ENCODE peak calls at places on chromosome 12, in six cellular contexts. K, T, Q, P, D and F are unnamed samples.

GRCh38 chr12:169528-170360 is 44.2 kb downstream of the SLC6A12 start:
- DNase-seq in D (no peak), K (no peak), P (no peak), T (no peak), Q (no peak), F (no peak)

GRCh38 chr12:116996058-116996457 is 85.3 kb downstream of the FBXW8 start:
- DNase-seq in T (no peak), Q (no peak), K (no peak), P (no peak), D (no peak), F (no peak)

GRCh38 chr12:31590730-31591307 is at the start of gene DENND5B:
- DNase-seq in Q (peak), D (peak), T (peak), P (no peak), K (no peak), F (peak)

GRCh38 chr12:103698752-103699540 is 111.9 kb downstream of the STAB2 start:
- DNase-seq in D (no peak), Q (no peak), P (no peak), K (peak), T (no peak), F (no peak)

GRCh38 chr12:115176741-115177400 is 492.9 kb upstream of the TBX3 start:
- DNase-seq in K (no peak), Q (no peak), T (no peak), D (no peak), P (no peak), F (no peak)

GRCh38 chr12:97568336-97569180 is 106.0 kb downstream of the RMST start:
- DNase-seq in D (no peak), Q (no peak), P (no peak), T (peak), K (no peak), F (no peak)

GRCh38 chr12:28974166-28974565 is 174.9 kb upstream of the FAR2 start:
- DNase-seq in D (no peak), Q (no peak), T (no peak), K (no peak), P (no peak), F (no peak)

GRCh38 chr12:57894577-57895292 is 46.6 kb upstream of the ATP23 start:
- DNase-seq in K (no peak), Q (no peak), D (no peak), P (no peak), T (no peak), F (no peak)

GRCh38 chr12:116142936-116143882 is 134.3 kb downstream of the MED13L start:
- DNase-seq in P (no peak), Q (no peak), T (no peak), D (no peak), K (no peak), F (no peak)

GRCh38 chr12:80593766-80594165 is 113.7 kb upstream of the MYF6 start:
- DNase-seq in D (no peak), T (no peak), Q (no peak), K (no peak), P (no peak), F (no peak)

GRCh38 chr12:127294651-127295205 is 972.2 kb upstream of the TMEM132C start:
- DNase-seq in Q (no peak), T (no peak), D (no peak), K (no peak), P (no peak), F (no peak)

GRCh38 chr12:112130461-112130998 is 5.2 kb downstream of the TRAFD1 start:
- DNase-seq in Q (peak), D (no peak), P (no peak), T (no peak), K (peak), F (no peak)

GRCh38 chr12:24561882-24562760 is 386.8 kb downstream of the BCAT1 start:
- DNase-seq in T (no peak), D (peak), P (no peak), Q (no peak), K (no peak), F (peak)

GRCh38 chr12:102294568-102294967 is 96.9 kb upstream of the PMCH start:
- DNase-seq in T (no peak), K (no peak), Q (no peak), D (no peak), P (no peak), F (no peak)

GRCh38 chr12:9634177-9634803 is 26.6 kb upstream of the KLRB1 start:
- DNase-seq in T (peak), K (no peak), P (no peak), D (no peak), Q (peak), F (no peak)

GRCh38 chr12:69966839-69967238 is 141.8 kb downstream of the MYRFL start:
- DNase-seq in T (no peak), D (no peak), K (no peak), Q (no peak), P (no peak), F (no peak)

GRCh38 chr12:108826807-108827721 is 30.3 kb downstream of the SSH1 start:
- DNase-seq in D (no peak), Q (peak), K (no peak), T (no peak), P (no peak), F (no peak)

GRCh38 chr12:49014547-49014946 is 4.0 kb downstream of the PRKAG1 start:
- DNase-seq in P (no peak), D (no peak), Q (peak), T (no peak), K (no peak), F (no peak)

GRCh38 chr12:66453111-66453510 is 150.8 kb downstream of the HELB start:
- DNase-seq in Q (no peak), K (no peak), D (no peak), P (no peak), T (no peak), F (no peak)

GRCh38 chr12:92860521-92860920 is 68.6 kb downstream of the EEA1 start:
- DNase-seq in T (no peak), K (no peak), P (no peak), Q (no peak), D (no peak), F (no peak)

GRCh38 chr12:106633451-106633823 is 50.6 kb downstream of the RFX4 start:
- DNase-seq in K (no peak), Q (no peak), P (no peak), D (no peak), T (peak), F (no peak)

GRCh38 chr12:69189378-69189978 is 49.9 kb upstream of the CPSF6 start:
- DNase-seq in Q (no peak), T (no peak), P (no peak), D (no peak), K (no peak), F (no peak)

GRCh38 chr12:32964981-32965585 is 68.5 kb upstream of the PKP2 start:
- DNase-seq in Q (no peak), T (no peak), D (no peak), P (no peak), K (no peak), F (no peak)

GRCh38 chr12:121770388-121770787 is 23.1 kb downstream of the RHOF start:
- DNase-seq in P (no peak), T (no peak), D (no peak), Q (no peak), K (no peak), F (no peak)

GRCh38 chr12:95349291-95349690 is 124.7 kb upstream of the METAP2 start:
- DNase-seq in Q (no peak), K (no peak), D (no peak), P (no peak), T (no peak), F (no peak)

GRCh38 chr12:82009524-82009923 is 250.4 kb upstream of the PPFIA2 start:
- DNase-seq in P (no peak), K (no peak), T (no peak), D (no peak), Q (no peak), F (no peak)

GRCh38 chr12:52054231-52054837 is 3.1 kb downstream of the NR4A1 start:
- DNase-seq in T (no peak), D (no peak), Q (no peak), K (no peak), P (no peak), F (no peak)

GRCh38 chr12:52053570-52054209 is 2.4 kb downstream of the NR4A1 start:
- DNase-seq in Q (no peak), D (no peak), P (no peak), T (no peak), K (no peak), F (no peak)

GRCh38 chr12:52055781-52056711 is 4.8 kb downstream of the NR4A1 start:
- DNase-seq in T (no peak), P (no peak), D (no peak), Q (no peak), K (no peak), F (no peak)

GRCh38 chr12:52056801-52057613 is 5.8 kb downstream of the NR4A1 start:
- DNase-seq in D (no peak), T (no peak), K (no peak), Q (no peak), P (no peak), F (no peak)

DNA sequence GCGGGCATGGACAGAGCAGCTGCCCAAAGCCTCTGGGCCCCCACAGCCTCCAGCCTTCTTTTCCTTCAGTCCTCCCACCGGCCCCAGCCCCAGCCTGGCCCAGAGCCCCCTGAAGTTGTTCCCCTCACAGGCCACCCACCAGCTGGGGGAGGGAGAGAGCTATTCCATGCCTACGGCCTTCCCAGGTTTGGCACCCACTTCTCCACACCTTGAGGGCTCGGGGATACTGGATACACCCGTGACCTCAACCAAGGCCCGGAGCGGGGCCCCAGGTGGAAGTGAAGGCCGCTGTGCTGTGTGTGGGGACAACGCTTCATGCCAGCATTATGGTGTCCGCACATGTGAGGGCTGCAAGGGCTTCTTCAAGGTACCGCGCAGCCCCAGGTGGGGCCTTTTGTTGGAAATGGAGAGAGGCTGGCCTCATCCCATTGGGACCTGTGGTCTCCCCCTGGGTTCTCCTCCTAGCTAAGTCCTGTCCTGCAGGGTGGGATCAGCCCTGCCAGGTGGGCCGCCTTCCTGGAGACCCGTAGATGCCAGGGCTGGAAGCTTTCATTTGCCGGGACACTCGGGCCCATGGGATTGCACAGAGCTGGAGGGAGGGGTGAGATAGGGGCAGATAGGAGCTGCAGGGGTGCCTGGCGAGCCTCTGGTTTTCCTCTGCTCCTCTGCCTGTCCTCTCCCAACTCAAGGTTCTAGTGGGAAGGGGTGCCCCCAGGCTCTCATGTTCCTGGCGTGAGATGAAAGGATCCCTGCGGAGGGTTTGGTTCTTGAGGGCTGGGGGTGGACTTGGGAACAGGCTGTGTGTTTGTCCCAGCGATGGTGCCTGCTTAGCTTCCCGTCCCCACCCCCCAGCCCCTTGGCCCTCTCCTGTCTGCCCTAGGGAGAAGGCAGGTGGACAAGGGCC is 3.8 kb downstream of the NR4A1 start:
- DNase-seq in Q (no peak), D (no peak), T (no peak), P (no peak), K (no peak), F (no peak)
- TF ChIP-seq POLR2AphosphoS5 in Q (no peak), D (no peak), T (no peak), P (no peak), K (no peak), F (no peak)

DNA sequence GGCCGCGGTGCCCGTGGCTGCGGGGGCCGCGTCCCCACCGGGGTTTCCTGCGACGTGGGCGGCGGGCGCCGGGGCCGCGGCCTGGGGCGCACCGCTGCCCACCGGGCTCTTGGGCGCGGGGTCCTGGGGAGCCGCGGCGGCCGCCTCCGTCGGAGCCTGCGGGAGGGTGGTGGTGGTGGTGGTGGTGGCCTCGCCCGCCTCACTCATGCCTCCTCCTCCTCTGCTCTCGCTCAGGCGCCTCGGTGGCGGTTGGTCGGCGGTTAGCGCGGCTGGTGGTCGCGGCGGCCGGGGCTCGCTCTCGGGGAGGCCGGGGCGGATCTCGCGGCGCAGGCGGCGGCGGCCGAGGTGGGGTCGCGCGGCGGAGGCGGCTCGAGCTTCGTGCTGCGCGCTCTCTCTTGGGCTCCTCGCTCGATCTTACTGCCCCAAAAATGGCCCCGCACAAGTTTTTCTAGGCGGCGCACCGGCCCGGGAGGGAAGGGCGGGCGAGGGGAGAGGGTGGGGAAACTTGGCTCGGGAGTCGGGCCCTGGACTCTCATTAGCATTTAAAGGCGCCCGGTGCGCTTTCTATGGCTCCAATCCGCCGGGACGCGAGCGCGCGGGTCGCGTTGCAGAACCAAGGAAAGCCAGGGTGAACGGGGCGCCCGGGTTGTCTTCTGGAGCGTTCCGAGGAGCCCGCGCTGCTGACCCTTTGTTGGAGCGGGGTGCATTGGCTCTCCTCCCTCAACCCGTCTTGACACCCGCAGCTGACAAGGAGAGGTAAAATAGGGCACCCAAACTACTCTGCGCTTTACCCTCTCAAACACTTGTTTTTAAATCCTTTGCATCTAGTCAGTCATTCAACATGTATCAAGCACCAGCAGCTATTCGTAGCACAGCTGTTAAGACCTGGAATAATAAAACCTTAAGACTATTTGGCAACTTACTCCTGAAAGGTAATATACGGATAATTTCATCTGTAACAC is at the start of gene YBX3:
- DNase-seq in Q (peak), D (peak), T (peak), P (no peak), K (no peak), F (peak)
- TF ChIP-seq POLR2A in Q (peak), D (peak), T (peak), P (peak), K (peak), F (no peak)

GRCh38 chr12:3727877-3728632 is 24.9 kb downstream of the CRACR2A start:
- DNase-seq in K (peak), P (no peak), Q (peak), D (no peak), T (no peak), F (no peak)

GRCh38 chr12:3724096-3724805 is 28.7 kb downstream of the CRACR2A start:
- DNase-seq in D (no peak), K (no peak), T (no peak), P (no peak), Q (no peak), F (no peak)

GRCh38 chr12:3727354-3727753 is 25.6 kb downstream of the CRACR2A start:
- DNase-seq in Q (no peak), T (no peak), D (no peak), K (no peak), P (no peak), F (no peak)

GRCh38 chr12:3726455-3726854 is 26.5 kb downstream of the CRACR2A start:
- DNase-seq in P (no peak), K (no peak), Q (peak), D (no peak), T (no peak), F (no peak)

DNA sequence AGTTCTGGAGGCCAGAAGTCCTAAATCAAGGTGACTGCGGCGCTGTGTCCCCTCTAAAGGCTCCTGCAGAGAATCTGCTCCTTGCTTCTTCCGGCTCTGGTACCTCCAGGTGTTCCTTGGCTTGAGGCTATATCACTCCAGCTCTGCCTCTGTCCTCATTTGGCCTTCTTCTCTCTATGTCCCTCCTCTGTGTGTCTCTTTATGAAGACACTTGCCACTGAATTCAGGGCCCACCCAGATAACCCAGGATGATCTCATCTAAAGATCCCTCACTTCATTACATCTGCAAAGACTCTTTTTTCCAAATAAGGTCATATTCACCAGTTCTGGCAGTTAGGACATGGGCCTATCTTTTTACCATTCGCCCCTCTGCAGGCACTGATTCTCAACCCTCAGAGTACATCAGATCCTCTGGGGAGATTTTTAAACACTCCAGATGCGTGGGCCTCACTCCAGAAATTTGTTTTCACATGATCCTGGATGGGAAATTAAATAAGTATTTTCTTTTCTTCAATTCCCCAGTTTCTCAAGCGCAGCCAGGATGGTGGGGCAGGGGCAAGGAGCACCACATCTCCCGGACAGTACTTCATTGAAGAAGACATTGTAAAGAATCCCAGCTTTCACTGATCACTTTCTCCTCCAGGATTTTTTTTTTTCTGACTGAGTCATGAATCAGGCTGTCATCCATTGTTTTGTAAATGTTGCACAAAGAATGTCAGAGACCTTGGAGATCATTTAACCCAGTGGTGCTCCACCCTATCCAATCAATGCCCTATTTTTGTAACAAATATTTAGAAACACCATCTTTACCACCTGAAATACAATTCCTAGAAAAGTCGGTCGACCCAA is 27.4 kb downstream of the CRACR2A start:
- DNase-seq in P (no peak), K (no peak), Q (no peak), D (no peak), T (no peak), F (no peak)
- TF ChIP-seq TAF1 in P (no peak), K (no peak), Q (no peak), D (no peak), T (no peak), F (no peak)

GRCh38 chr12:59886131-59886751 is 290.4 kb downstream of the SLC16A7 start:
- DNase-seq in Q (no peak), T (no peak), P (no peak), K (no peak), D (no peak), F (no peak)
- TF ChIP-seq POLR2AphosphoS5 in Q (no peak), T (no peak), P (no peak), K (no peak), D (no peak), F (no peak)

GRCh38 chr12:26092706-26093105 is 32.1 kb downstream of the BHLHE41 start:
- DNase-seq in Q (no peak), D (no peak), P (no peak), T (no peak), K (no peak), F (no peak)

GRCh38 chr12:26091837-26092236 is 33.0 kb downstream of the BHLHE41 start:
- DNase-seq in K (no peak), P (no peak), T (no peak), D (no peak), Q (no peak), F (no peak)

GRCh38 chr12:26090853-26091510 is 33.9 kb downstream of the BHLHE41 start:
- DNase-seq in Q (no peak), T (peak), P (no peak), D (no peak), K (no peak), F (no peak)

GRCh38 chr12:26088999-26089398 is 35.8 kb downstream of the BHLHE41 start:
- DNase-seq in P (no peak), K (peak), D (peak), T (no peak), Q (no peak), F (peak)
- TF ChIP-seq POLR2A in P (no peak), K (no peak), D (no peak), T (no peak), Q (no peak), F (no peak)

GRCh38 chr12:119740835-119741234 is 72.9 kb downstream of the PRKAB1 start:
- DNase-seq in T (no peak), P (no peak), K (no peak), D (no peak), Q (no peak), F (no peak)

GRCh38 chr12:119746169-119746568 is 78.2 kb downstream of the PRKAB1 start:
- DNase-seq in K (no peak), P (no peak), Q (no peak), D (no peak), T (no peak), F (no peak)

GRCh38 chr12:119742700-119743099 is 74.8 kb downstream of the PRKAB1 start:
- DNase-seq in Q (no peak), D (no peak), P (no peak), K (no peak), T (no peak), F (no peak)

GRCh38 chr12:119748512-119748911 is 80.6 kb downstream of the PRKAB1 start:
- DNase-seq in T (no peak), Q (no peak), P (no peak), K (no peak), D (no peak), F (no peak)

GRCh38 chr12:119744900-119745606 is 77.1 kb downstream of the PRKAB1 start:
- DNase-seq in K (no peak), Q (no peak), T (no peak), P (no peak), D (no peak), F (no peak)
- TF ChIP-seq TAF1 in K (no peak), Q (no peak), T (no peak), P (no peak), D (no peak), F (no peak)